ENCODE peak calls at places on chromosomes 6 and 20, in six cellular contexts. One of them, this sample, is unnamed.

GRCh38 chr6:56804996-56805395 is 149.9 kb upstream of the BEND6 start:
- DNase-seq in fibroblast of the aortic adventitia: peak; percentile 73
- DNase-seq in left lung: no peak
- DNase-seq in astrocyte of the spinal cord: peak; percentile 66
- DNase-seq in choroid plexus epithelial cell: peak; percentile 77
- DNase-seq in bronchial epithelial cell: peak; percentile 84
- DNase-seq in this sample: no peak

GRCh38 chr20:49045440-49046086 is 549 bp upstream of the CSE1L start:
- DNase-seq in fibroblast of the aortic adventitia: peak; percentile 9
- DNase-seq in left lung: peak; percentile 84
- DNase-seq in astrocyte of the spinal cord: no peak
- DNase-seq in choroid plexus epithelial cell: no peak
- DNase-seq in bronchial epithelial cell: no peak
- DNase-seq in this sample: no peak

GRCh38 chr6:135522975-135523692 is 25.6 kb upstream of the AHI1 start:
- DNase-seq in fibroblast of the aortic adventitia: peak; percentile 60
- DNase-seq in left lung: no peak
- DNase-seq in astrocyte of the spinal cord: no peak
- DNase-seq in choroid plexus epithelial cell: peak; percentile 79
- DNase-seq in bronchial epithelial cell: peak; percentile 92
- DNase-seq in this sample: no peak

GRCh38 chr6:659179-659578 is 2.3 kb upstream of the HUS1B start:
- DNase-seq in fibroblast of the aortic adventitia: no peak
- DNase-seq in left lung: no peak
- DNase-seq in astrocyte of the spinal cord: no peak
- DNase-seq in choroid plexus epithelial cell: no peak
- DNase-seq in bronchial epithelial cell: no peak
- DNase-seq in this sample: no peak

GRCh38 chr6:33313105-33313708 is 671 bp downstream of the TAPBP start:
- DNase-seq in fibroblast of the aortic adventitia: no peak
- DNase-seq in left lung: peak; percentile 92
- DNase-seq in astrocyte of the spinal cord: peak; percentile 36
- DNase-seq in choroid plexus epithelial cell: peak; percentile 55
- DNase-seq in bronchial epithelial cell: no peak
- DNase-seq in this sample: no peak

GRCh38 chr6:169172946-169173345 is 80.7 kb downstream of the THBS2 start:
- DNase-seq in fibroblast of the aortic adventitia: peak; percentile 45
- DNase-seq in left lung: no peak
- DNase-seq in astrocyte of the spinal cord: no peak
- DNase-seq in choroid plexus epithelial cell: peak; percentile 39
- DNase-seq in bronchial epithelial cell: no peak
- DNase-seq in this sample: no peak

GRCh38 chr20:3282271-3283221 is 43.6 kb upstream of the SLC4A11 start:
- DNase-seq in fibroblast of the aortic adventitia: no peak
- DNase-seq in left lung: no peak
- DNase-seq in astrocyte of the spinal cord: no peak
- DNase-seq in choroid plexus epithelial cell: peak; percentile 12
- DNase-seq in bronchial epithelial cell: no peak
- DNase-seq in this sample: no peak

GRCh38 chr6:139381216-139381615 is 6.8 kb upstream of the CITED2 start:
- DNase-seq in fibroblast of the aortic adventitia: peak; percentile 64
- DNase-seq in left lung: no peak
- DNase-seq in astrocyte of the spinal cord: no peak
- DNase-seq in choroid plexus epithelial cell: peak; percentile 38
- DNase-seq in bronchial epithelial cell: no peak
- DNase-seq in this sample: no peak

GRCh38 chr6:43669922-43670622 is 17.5 kb downstream of the MRPS18A start:
- DNase-seq in fibroblast of the aortic adventitia: no peak
- DNase-seq in left lung: no peak
- DNase-seq in astrocyte of the spinal cord: no peak
- DNase-seq in choroid plexus epithelial cell: peak; percentile 9
- DNase-seq in bronchial epithelial cell: peak; percentile 73
- DNase-seq in this sample: no peak

GRCh38 chr6:29797120-29797519 is 30.5 kb upstream of the HLA-G start:
- DNase-seq in fibroblast of the aortic adventitia: peak; percentile 85
- DNase-seq in left lung: no peak
- DNase-seq in astrocyte of the spinal cord: no peak
- DNase-seq in choroid plexus epithelial cell: peak; percentile 23
- DNase-seq in bronchial epithelial cell: peak; percentile 97
- DNase-seq in this sample: no peak

GRCh38 chr20:46678516-46678915 is 10.7 kb downstream of the TP53RK start:
- DNase-seq in fibroblast of the aortic adventitia: no peak
- DNase-seq in left lung: no peak
- DNase-seq in astrocyte of the spinal cord: no peak
- DNase-seq in choroid plexus epithelial cell: no peak
- DNase-seq in bronchial epithelial cell: no peak
- DNase-seq in this sample: no peak

GRCh38 chr6:159169557-159170332 is 545 bp downstream of the FNDC1 start:
- DNase-seq in fibroblast of the aortic adventitia: peak; percentile 31
- DNase-seq in left lung: peak; percentile 78
- DNase-seq in astrocyte of the spinal cord: peak; percentile 46
- DNase-seq in choroid plexus epithelial cell: peak; percentile 41
- DNase-seq in bronchial epithelial cell: peak; percentile 4
- DNase-seq in this sample: no peak

GRCh38 chr6:121748376-121748775 is 312.9 kb downstream of the GJA1 start:
- DNase-seq in fibroblast of the aortic adventitia: peak; percentile 90
- DNase-seq in left lung: no peak
- DNase-seq in astrocyte of the spinal cord: peak; percentile 84
- DNase-seq in choroid plexus epithelial cell: peak; percentile 31
- DNase-seq in bronchial epithelial cell: peak; percentile 77
- DNase-seq in this sample: no peak

GRCh38 chr6:97594834-97595233 is 311.8 kb upstream of the MMS22L start:
- DNase-seq in fibroblast of the aortic adventitia: no peak
- DNase-seq in left lung: no peak
- DNase-seq in astrocyte of the spinal cord: peak; percentile 62
- DNase-seq in choroid plexus epithelial cell: peak; percentile 76
- DNase-seq in bronchial epithelial cell: peak; percentile 13
- DNase-seq in this sample: no peak

GRCh38 chr20:18466574-18466893 is 296 bp downstream of the DZANK1 start:
- DNase-seq in fibroblast of the aortic adventitia: no peak
- DNase-seq in left lung: no peak
- DNase-seq in astrocyte of the spinal cord: no peak
- DNase-seq in choroid plexus epithelial cell: no peak
- DNase-seq in bronchial epithelial cell: no peak
- DNase-seq in this sample: peak; percentile 25

GRCh38 chr6:119328866-119329806 is 20.4 kb downstream of the MAN1A1 start:
- DNase-seq in fibroblast of the aortic adventitia: no peak
- DNase-seq in left lung: no peak
- DNase-seq in astrocyte of the spinal cord: no peak
- DNase-seq in choroid plexus epithelial cell: no peak
- DNase-seq in bronchial epithelial cell: no peak
- DNase-seq in this sample: no peak

GRCh38 chr6:149716584-149716983 is 1.3 kb downstream of the LATS1 start:
- DNase-seq in fibroblast of the aortic adventitia: peak; percentile 35
- DNase-seq in left lung: no peak
- DNase-seq in astrocyte of the spinal cord: no peak
- DNase-seq in choroid plexus epithelial cell: peak; percentile 26
- DNase-seq in bronchial epithelial cell: peak; percentile 22
- DNase-seq in this sample: no peak

GRCh38 chr6:150076196-150076893 is 7.4 kb upstream of the ULBP3 start:
- DNase-seq in fibroblast of the aortic adventitia: no peak
- DNase-seq in left lung: no peak
- DNase-seq in astrocyte of the spinal cord: peak; percentile 30
- DNase-seq in choroid plexus epithelial cell: peak; percentile 29
- DNase-seq in bronchial epithelial cell: no peak
- DNase-seq in this sample: no peak

GRCh38 chr6:43308101-43308989 is at the start of gene CRIP3:
- DNase-seq in fibroblast of the aortic adventitia: peak; percentile 70
- DNase-seq in left lung: peak; percentile 92
- DNase-seq in astrocyte of the spinal cord: no peak
- DNase-seq in choroid plexus epithelial cell: peak; percentile 44
- DNase-seq in bronchial epithelial cell: peak; percentile 28
- DNase-seq in this sample: no peak

GRCh38 chr6:97097068-97098047 is 172.8 kb downstream of the KLHL32 start:
- DNase-seq in fibroblast of the aortic adventitia: peak; percentile 4
- DNase-seq in left lung: no peak
- DNase-seq in astrocyte of the spinal cord: no peak
- DNase-seq in choroid plexus epithelial cell: no peak
- DNase-seq in bronchial epithelial cell: no peak
- DNase-seq in this sample: no peak

GRCh38 chr20:36086767-36087166 is 67.8 kb upstream of the EPB41L1 start:
- DNase-seq in fibroblast of the aortic adventitia: no peak
- DNase-seq in left lung: no peak
- DNase-seq in astrocyte of the spinal cord: no peak
- DNase-seq in choroid plexus epithelial cell: no peak
- DNase-seq in bronchial epithelial cell: peak; percentile 40
- DNase-seq in this sample: no peak

GRCh38 chr6:85049282-85049681 is 284.9 kb upstream of the TBX18 start:
- DNase-seq in fibroblast of the aortic adventitia: peak; percentile 27
- DNase-seq in left lung: no peak
- DNase-seq in astrocyte of the spinal cord: no peak
- DNase-seq in choroid plexus epithelial cell: no peak
- DNase-seq in bronchial epithelial cell: peak; percentile 21
- DNase-seq in this sample: no peak
- TF ChIP-seq CTCF in fibroblast of the aortic adventitia: no peak
- TF ChIP-seq CTCF in left lung: no peak
- TF ChIP-seq CTCF in astrocyte of the spinal cord: no peak
- TF ChIP-seq CTCF in choroid plexus epithelial cell: no peak
- TF ChIP-seq CTCF in bronchial epithelial cell: no peak
- TF ChIP-seq CTCF in this sample: no peak

GRCh38 chr20:11364736-11365135 is 553.0 kb upstream of the BTBD3 start:
- DNase-seq in fibroblast of the aortic adventitia: no peak
- DNase-seq in left lung: no peak
- DNase-seq in astrocyte of the spinal cord: no peak
- DNase-seq in choroid plexus epithelial cell: no peak
- DNase-seq in bronchial epithelial cell: no peak
- DNase-seq in this sample: no peak

GRCh38 chr20:11368965-11369711 is 548.6 kb upstream of the BTBD3 start:
- DNase-seq in fibroblast of the aortic adventitia: no peak
- DNase-seq in left lung: no peak
- DNase-seq in astrocyte of the spinal cord: no peak
- DNase-seq in choroid plexus epithelial cell: no peak
- DNase-seq in bronchial epithelial cell: no peak
- DNase-seq in this sample: no peak

GRCh38 chr20:11372831-11373230 is 544.9 kb upstream of the BTBD3 start:
- DNase-seq in fibroblast of the aortic adventitia: no peak
- DNase-seq in left lung: no peak
- DNase-seq in astrocyte of the spinal cord: no peak
- DNase-seq in choroid plexus epithelial cell: no peak
- DNase-seq in bronchial epithelial cell: no peak
- DNase-seq in this sample: no peak

GRCh38 chr20:11366660-11367059 is 551.0 kb upstream of the BTBD3 start:
- DNase-seq in fibroblast of the aortic adventitia: no peak
- DNase-seq in left lung: no peak
- DNase-seq in astrocyte of the spinal cord: peak; percentile 78
- DNase-seq in choroid plexus epithelial cell: peak; percentile 55
- DNase-seq in bronchial epithelial cell: no peak
- DNase-seq in this sample: no peak

DNA sequence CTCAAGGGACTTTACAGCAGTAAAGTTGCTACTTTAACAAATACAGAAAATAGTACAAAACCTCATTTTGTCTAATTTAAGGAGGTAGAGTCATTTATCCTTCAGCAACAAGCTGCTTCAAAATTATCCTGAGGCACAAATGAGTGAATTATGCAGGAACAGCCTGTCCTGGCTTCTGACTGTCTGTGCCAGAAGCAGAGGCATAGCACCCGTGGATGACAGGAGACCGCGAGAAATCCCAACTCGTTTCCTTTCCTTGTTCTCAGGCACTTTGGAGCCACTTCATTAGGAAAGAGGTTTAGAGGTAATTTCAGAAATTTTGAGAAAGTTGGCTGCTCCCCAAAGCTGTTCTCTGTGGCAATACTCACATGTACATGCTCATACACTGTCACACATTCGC is 549.2 kb upstream of the BTBD3 start:
- DNase-seq in fibroblast of the aortic adventitia: no peak
- DNase-seq in left lung: no peak
- DNase-seq in astrocyte of the spinal cord: no peak
- DNase-seq in choroid plexus epithelial cell: no peak
- DNase-seq in bronchial epithelial cell: no peak
- DNase-seq in this sample: no peak
- TF ChIP-seq CTCF in fibroblast of the aortic adventitia: no peak
- TF ChIP-seq CTCF in left lung: no peak
- TF ChIP-seq CTCF in astrocyte of the spinal cord: no peak
- TF ChIP-seq CTCF in choroid plexus epithelial cell: no peak
- TF ChIP-seq CTCF in bronchial epithelial cell: no peak
- TF ChIP-seq CTCF in this sample: no peak

GRCh38 chr6:52550014-52550575 is 26.8 kb downstream of the TRAM2 start:
- DNase-seq in fibroblast of the aortic adventitia: no peak
- DNase-seq in left lung: no peak
- DNase-seq in astrocyte of the spinal cord: no peak
- DNase-seq in choroid plexus epithelial cell: no peak
- DNase-seq in bronchial epithelial cell: no peak
- DNase-seq in this sample: no peak

GRCh38 chr6:52553719-52554118 is 23.1 kb downstream of the TRAM2 start:
- DNase-seq in fibroblast of the aortic adventitia: no peak
- DNase-seq in left lung: no peak
- DNase-seq in astrocyte of the spinal cord: no peak
- DNase-seq in choroid plexus epithelial cell: no peak
- DNase-seq in bronchial epithelial cell: no peak
- DNase-seq in this sample: no peak

GRCh38 chr6:52552278-52552643 is 24.6 kb downstream of the TRAM2 start:
- DNase-seq in fibroblast of the aortic adventitia: no peak
- DNase-seq in left lung: no peak
- DNase-seq in astrocyte of the spinal cord: no peak
- DNase-seq in choroid plexus epithelial cell: no peak
- DNase-seq in bronchial epithelial cell: peak; percentile 29
- DNase-seq in this sample: no peak

GRCh38 chr6:52553158-52553557 is 23.7 kb downstream of the TRAM2 start:
- DNase-seq in fibroblast of the aortic adventitia: no peak
- DNase-seq in left lung: no peak
- DNase-seq in astrocyte of the spinal cord: no peak
- DNase-seq in choroid plexus epithelial cell: no peak
- DNase-seq in bronchial epithelial cell: no peak
- DNase-seq in this sample: no peak

GRCh38 chr6:52551483-52552277 is 25.2 kb downstream of the TRAM2 start:
- DNase-seq in fibroblast of the aortic adventitia: peak; percentile 94
- DNase-seq in left lung: no peak
- DNase-seq in astrocyte of the spinal cord: peak; percentile 89
- DNase-seq in choroid plexus epithelial cell: peak; percentile 78
- DNase-seq in bronchial epithelial cell: peak; percentile 74
- DNase-seq in this sample: no peak
- TF ChIP-seq CTCF in fibroblast of the aortic adventitia: no peak
- TF ChIP-seq CTCF in left lung: no peak
- TF ChIP-seq CTCF in astrocyte of the spinal cord: peak; percentile 3
- TF ChIP-seq CTCF in choroid plexus epithelial cell: no peak
- TF ChIP-seq CTCF in bronchial epithelial cell: no peak
- TF ChIP-seq CTCF in this sample: no peak

DNA sequence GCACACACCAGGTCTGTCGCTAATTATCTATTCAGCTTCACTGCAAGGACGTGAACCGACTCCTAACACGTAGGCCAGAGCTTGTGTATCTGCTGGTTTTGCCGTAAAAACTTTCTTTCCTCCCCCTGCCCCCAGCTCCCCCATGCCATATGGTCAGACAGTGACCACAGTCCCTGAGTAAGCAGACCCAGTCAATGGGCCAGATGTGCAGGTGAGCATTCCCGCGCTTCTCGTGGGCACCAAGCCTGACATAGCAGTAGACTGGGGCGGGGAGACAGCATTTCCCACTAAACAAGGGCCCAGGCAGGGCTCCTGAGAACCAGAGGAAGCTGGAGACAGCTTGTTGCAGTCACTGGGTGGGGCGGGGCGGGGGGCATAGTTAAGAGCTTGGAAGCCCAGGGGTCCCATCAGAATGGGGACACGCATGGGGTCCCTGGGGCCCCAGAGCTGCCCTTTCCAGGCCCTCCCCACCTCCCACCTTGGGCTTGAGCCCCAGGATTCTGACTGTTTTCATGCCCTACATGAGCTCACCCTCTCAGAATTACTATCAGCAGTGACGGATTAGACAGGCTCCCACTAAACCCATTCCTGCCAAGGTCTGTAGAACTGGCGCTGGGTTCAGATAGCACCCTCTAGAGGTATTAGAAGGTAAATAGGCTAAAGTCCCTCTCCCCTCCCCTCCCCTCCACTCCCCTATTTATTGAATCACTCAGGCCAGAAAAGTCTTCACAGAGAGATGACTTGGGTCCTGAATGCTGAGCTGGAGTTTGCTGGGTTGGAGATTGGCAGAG is 51.8 kb downstream of the CDH26 start:
- DNase-seq in fibroblast of the aortic adventitia: no peak
- DNase-seq in left lung: no peak
- DNase-seq in astrocyte of the spinal cord: no peak
- DNase-seq in choroid plexus epithelial cell: no peak
- DNase-seq in bronchial epithelial cell: no peak
- DNase-seq in this sample: no peak
- TF ChIP-seq CTCF in fibroblast of the aortic adventitia: no peak
- TF ChIP-seq CTCF in left lung: peak; percentile 7
- TF ChIP-seq CTCF in astrocyte of the spinal cord: no peak
- TF ChIP-seq CTCF in choroid plexus epithelial cell: no peak
- TF ChIP-seq CTCF in bronchial epithelial cell: peak; percentile 34
- TF ChIP-seq CTCF in this sample: no peak

This sample was measured in omental fat pad.